ENCODE peak calls at places on chromosomes 3 and 15, in five cellular contexts. S, E, A, F and T are unnamed samples.

GRCh38 chr3:130829575-130829947 is 64.3 kb upstream of the ATP2C1 start:
- ATAC-seq in E (no peak), S (no peak), A (no peak), F (no peak), T (no peak)

GRCh38 chr3:32842531-32842931 is 24.7 kb downstream of the TRIM71 start:
- ATAC-seq in S (no peak), A (peak), E (no peak), F (no peak), T (no peak)

GRCh38 chr3:189262746-189263145 is 91.0 kb downstream of the TPRG1 start:
- ATAC-seq in A (no peak), S (no peak), F (no peak), E (no peak), T (no peak)

GRCh38 chr15:94265009-94265408 is 33.6 kb downstream of the MCTP2 start:
- ATAC-seq in F (no peak), E (peak), S (no peak), A (no peak), T (no peak)

GRCh38 chr3:51874889-51875288 is 512 bp downstream of the IQCF5 start:
- ATAC-seq in F (no peak), A (no peak), S (no peak), E (no peak), T (no peak)

GRCh38 chr3:53749428-53749827 is 96.8 kb downstream of the CHDH start:
- ATAC-seq in F (no peak), A (no peak), E (no peak), S (no peak), T (no peak)

GRCh38 chr3:13223574-13224237 is 150.5 kb upstream of the IQSEC1 start:
- ATAC-seq in S (no peak), F (peak), E (no peak), A (no peak), T (no peak)

GRCh38 chr15:89774492-89774891 is 1.6 kb upstream of the MESP2 start:
- ATAC-seq in F (no peak), A (no peak), E (no peak), S (no peak), T (no peak)

GRCh38 chr15:33292718-33293307 is 18.0 kb upstream of the RYR3 start:
- ATAC-seq in A (peak), E (peak), S (peak), F (peak), T (peak)

GRCh38 chr3:128170866-128171516 is 17.7 kb downstream of the EEFSEC start:
- ATAC-seq in S (peak), F (peak), E (peak), A (peak), T (peak)

GRCh38 chr3:102206506-102207145 is 228.2 kb upstream of the ZPLD1 start:
- ATAC-seq in A (peak), S (peak), E (peak), F (peak), T (peak)

GRCh38 chr3:123642182-123642956 is 57.5 kb upstream of the HACD2 start:
- ATAC-seq in A (peak), F (peak), S (peak), E (peak), T (peak)

GRCh38 chr3:195526492-195526891 is 16.6 kb downstream of the PPP1R2 start:
- ATAC-seq in E (no peak), F (no peak), A (no peak), S (no peak), T (no peak)

GRCh38 chr15:62099171-62099601 is 32.4 kb downstream of the C2CD4A start:
- ATAC-seq in E (peak), S (no peak), F (peak), A (peak), T (no peak)

GRCh38 chr3:142269777-142270176 is 44.4 kb upstream of the GK5 start:
- ATAC-seq in A (no peak), E (no peak), S (no peak), F (no peak), T (no peak)

GRCh38 chr15:71501344-71502128 is 308.8 kb upstream of the NR2E3 start:
- ATAC-seq in F (peak), E (no peak), S (no peak), A (no peak), T (no peak)

GRCh38 chr3:101814835-101815234 is 34.5 kb upstream of the NFKBIZ start:
- ATAC-seq in S (no peak), A (no peak), E (no peak), F (peak), T (no peak)

GRCh38 chr3:21954709-21955108 is 203.7 kb upstream of the ZNF385D start:
- ATAC-seq in F (no peak), E (peak), S (no peak), A (no peak), T (no peak)

GRCh38 chr3:126413693-126414080 is 19.0 kb downstream of the CFAP100 start:
- ATAC-seq in S (no peak), F (no peak), A (no peak), E (no peak), T (no peak)

GRCh38 chr3:9184464-9184835 is 65.0 kb downstream of the SRGAP3 start:
- ATAC-seq in F (no peak), E (no peak), A (no peak), S (no peak), T (no peak)

GRCh38 chr3:14431556-14431927 is 29.1 kb downstream of the SLC6A6 start:
- ATAC-seq in F (no peak), A (peak), E (no peak), S (no peak), T (peak)

GRCh38 chr3:146817705-146818104 is 212.6 kb upstream of the PLSCR5 start:
- ATAC-seq in E (no peak), F (no peak), A (no peak), S (no peak), T (no peak)

GRCh38 chr15:69976366-69976994 is 121.2 kb downstream of the TLE3 start:
- ATAC-seq in F (no peak), A (peak), E (peak), S (peak), T (no peak)

GRCh38 chr15:91534235-91534634 is 319.3 kb upstream of the SLCO3A1 start:
- ATAC-seq in F (no peak), A (no peak), E (no peak), S (no peak), T (no peak)